ENCODE peak calls at places on chromosomes 11 and 22, in four cellular contexts. One of them, this sample, is unnamed.

GRCh38 chr11:63829823-63830489 is 9.0 kb upstream of the MARK2 start:
- DNase-seq in uterus: no peak
- DNase-seq in pancreas: no peak
- DNase-seq in left ventricle myocardium inferior: no peak
- DNase-seq in this sample: no peak

GRCh38 chr11:35623708-35624168 is 5.5 kb downstream of the FJX1 start:
- DNase-seq in uterus: no peak
- DNase-seq in pancreas: no peak
- DNase-seq in left ventricle myocardium inferior: no peak
- DNase-seq in this sample: no peak

GRCh38 chr11:35248558-35249323 is 109.8 kb downstream of the CD44 start:
- DNase-seq in uterus: no peak
- DNase-seq in pancreas: no peak
- DNase-seq in left ventricle myocardium inferior: no peak
- DNase-seq in this sample: no peak

GRCh38 chr11:122486793-122487495 is 168.6 kb upstream of the UBASH3B start:
- DNase-seq in uterus: no peak
- DNase-seq in pancreas: no peak
- DNase-seq in left ventricle myocardium inferior: no peak
- DNase-seq in this sample: no peak

GRCh38 chr11:67983916-67984315 is 20.0 kb downstream of the UNC93B1 start:
- DNase-seq in uterus: no peak
- DNase-seq in pancreas: no peak
- DNase-seq in left ventricle myocardium inferior: no peak
- DNase-seq in this sample: peak; percentile 35

GRCh38 chr11:20156280-20156875 is 3.9 kb downstream of the DBX1 start:
- DNase-seq in uterus: no peak
- DNase-seq in pancreas: no peak
- DNase-seq in left ventricle myocardium inferior: no peak
- DNase-seq in this sample: no peak

GRCh38 chr22:37764622-37765021 is 43.1 kb upstream of the GCAT start:
- DNase-seq in uterus: peak; percentile 60
- DNase-seq in pancreas: no peak
- DNase-seq in left ventricle myocardium inferior: no peak
- DNase-seq in this sample: no peak

GRCh38 chr11:129489254-129489653 is 113.6 kb downstream of the BARX2 start:
- DNase-seq in uterus: no peak
- DNase-seq in pancreas: no peak
- DNase-seq in left ventricle myocardium inferior: no peak
- DNase-seq in this sample: no peak

GRCh38 chr22:26835929-26836528 is 178.6 kb downstream of the MIAT start:
- DNase-seq in uterus: peak; percentile 19
- DNase-seq in pancreas: peak; percentile 28
- DNase-seq in left ventricle myocardium inferior: no peak
- DNase-seq in this sample: no peak
- TF ChIP-seq CTCF in uterus: peak; percentile 13
- TF ChIP-seq CTCF in pancreas: peak; percentile 41
- TF ChIP-seq CTCF in left ventricle myocardium inferior: peak; percentile 60
- TF ChIP-seq CTCF in this sample: no peak

DNA sequence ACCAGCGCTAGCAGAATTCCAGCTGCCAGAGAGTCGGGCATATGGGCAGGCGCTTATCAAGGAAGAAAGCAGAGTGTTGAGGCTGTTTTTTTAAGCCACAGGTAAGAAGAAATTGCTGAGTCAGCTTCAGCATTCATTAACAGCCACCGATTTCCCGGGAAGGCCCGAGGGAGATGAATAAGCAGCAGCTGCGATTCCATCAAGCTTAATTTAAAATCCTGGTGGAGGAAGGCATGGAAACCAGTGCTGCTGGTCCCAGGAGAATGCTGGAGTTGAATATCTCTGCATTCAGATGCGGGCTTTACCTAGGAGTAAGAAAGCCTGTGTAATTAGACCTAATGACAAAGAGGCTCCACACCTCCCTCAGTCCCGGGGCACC is 168.8 kb downstream of the BRD1 start:
- DNase-seq in uterus: no peak
- DNase-seq in pancreas: no peak
- DNase-seq in left ventricle myocardium inferior: no peak
- DNase-seq in this sample: no peak
- H3K9me3 ChIP-seq in uterus: no peaks in the 10 kb centered on the region
- H3K9me3 ChIP-seq in pancreas: no peaks in the 10 kb centered on the region
- H3K9me3 ChIP-seq in left ventricle myocardium inferior: no peaks in the 10 kb centered on the region
- H3K9me3 ChIP-seq in this sample: no peaks in the 10 kb centered on the region

GRCh38 chr11:1302041-1302460 is 7.4 kb downstream of the TOLLIP start:
- DNase-seq in uterus: no peak
- DNase-seq in pancreas: no peak
- DNase-seq in left ventricle myocardium inferior: no peak
- DNase-seq in this sample: peak; percentile 61

GRCh38 chr11:1304376-1304775 is 5.1 kb downstream of the TOLLIP start:
- DNase-seq in uterus: no peak
- DNase-seq in pancreas: peak; percentile 74
- DNase-seq in left ventricle myocardium inferior: no peak
- DNase-seq in this sample: no peak

GRCh38 chr11:1303973-1304372 is 5.5 kb downstream of the TOLLIP start:
- DNase-seq in uterus: peak; percentile 15
- DNase-seq in pancreas: peak; percentile 57
- DNase-seq in left ventricle myocardium inferior: no peak
- DNase-seq in this sample: peak; percentile 82

GRCh38 chr11:1302461-1303073 is 6.9 kb downstream of the TOLLIP start:
- DNase-seq in uterus: no peak
- DNase-seq in pancreas: peak; percentile 60
- DNase-seq in left ventricle myocardium inferior: no peak
- DNase-seq in this sample: no peak

GRCh38 chr11:1303196-1303821 is 6.1 kb downstream of the TOLLIP start:
- DNase-seq in uterus: no peak
- DNase-seq in pancreas: no peak
- DNase-seq in left ventricle myocardium inferior: no peak
- DNase-seq in this sample: no peak
- TF ChIP-seq CTCF in uterus: no peak
- TF ChIP-seq CTCF in pancreas: no peak
- TF ChIP-seq CTCF in left ventricle myocardium inferior: peak; percentile 11
- TF ChIP-seq CTCF in this sample: no peak

GRCh38 chr22:38938221-38938620 is 19.2 kb upstream of the APOBEC3A start:
- DNase-seq in uterus: no peak
- DNase-seq in pancreas: no peak
- DNase-seq in left ventricle myocardium inferior: no peak
- DNase-seq in this sample: no peak
- H3K9me3 ChIP-seq in uterus: no peaks in the 10 kb centered on the region
- H3K9me3 ChIP-seq in pancreas: no peaks in the 10 kb centered on the region
- H3K9me3 ChIP-seq in left ventricle myocardium inferior: no peaks in the 10 kb centered on the region
- H3K9me3 ChIP-seq in this sample: no peaks in the 10 kb centered on the region

GRCh38 chr11:45243931-45244330 is 42.2 kb downstream of the SYT13 start:
- DNase-seq in uterus: no peak
- DNase-seq in pancreas: no peak
- DNase-seq in left ventricle myocardium inferior: no peak
- DNase-seq in this sample: peak; percentile 57

GRCh38 chr11:45248501-45249011 is 37.6 kb downstream of the SYT13 start:
- DNase-seq in uterus: no peak
- DNase-seq in pancreas: no peak
- DNase-seq in left ventricle myocardium inferior: no peak
- DNase-seq in this sample: no peak

GRCh38 chr11:45247433-45247832 is 38.7 kb downstream of the SYT13 start:
- DNase-seq in uterus: no peak
- DNase-seq in pancreas: no peak
- DNase-seq in left ventricle myocardium inferior: no peak
- DNase-seq in this sample: peak; percentile 20

GRCh38 chr11:45245237-45246045 is 40.7 kb downstream of the SYT13 start:
- DNase-seq in uterus: no peak
- DNase-seq in pancreas: no peak
- DNase-seq in left ventricle myocardium inferior: no peak
- DNase-seq in this sample: no peak

DNA sequence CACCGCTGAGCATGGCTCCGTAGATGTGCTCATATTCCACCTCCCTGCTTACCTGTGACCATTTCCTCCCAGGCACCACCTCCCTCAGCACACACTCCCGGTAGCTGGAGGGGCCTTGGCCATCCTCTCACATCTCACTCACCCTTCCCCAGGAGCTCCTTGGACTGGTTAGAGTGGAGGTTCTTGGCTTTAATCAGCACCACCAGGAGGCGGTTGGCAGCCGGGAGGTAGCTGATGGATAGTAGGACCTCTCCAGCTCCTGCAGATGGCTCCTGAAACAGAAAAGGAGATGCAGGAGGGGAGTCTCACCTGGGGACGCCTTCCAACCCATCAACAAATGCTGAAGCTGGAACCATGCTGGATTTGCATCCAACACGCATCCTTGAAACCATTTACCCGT is 39.9 kb downstream of the SYT13 start:
- DNase-seq in uterus: no peak
- DNase-seq in pancreas: no peak
- DNase-seq in left ventricle myocardium inferior: no peak
- DNase-seq in this sample: peak; percentile 39
- TF ChIP-seq CTCF in uterus: no peak
- TF ChIP-seq CTCF in pancreas: no peak
- TF ChIP-seq CTCF in left ventricle myocardium inferior: no peak
- TF ChIP-seq CTCF in this sample: no peak

DNA sequence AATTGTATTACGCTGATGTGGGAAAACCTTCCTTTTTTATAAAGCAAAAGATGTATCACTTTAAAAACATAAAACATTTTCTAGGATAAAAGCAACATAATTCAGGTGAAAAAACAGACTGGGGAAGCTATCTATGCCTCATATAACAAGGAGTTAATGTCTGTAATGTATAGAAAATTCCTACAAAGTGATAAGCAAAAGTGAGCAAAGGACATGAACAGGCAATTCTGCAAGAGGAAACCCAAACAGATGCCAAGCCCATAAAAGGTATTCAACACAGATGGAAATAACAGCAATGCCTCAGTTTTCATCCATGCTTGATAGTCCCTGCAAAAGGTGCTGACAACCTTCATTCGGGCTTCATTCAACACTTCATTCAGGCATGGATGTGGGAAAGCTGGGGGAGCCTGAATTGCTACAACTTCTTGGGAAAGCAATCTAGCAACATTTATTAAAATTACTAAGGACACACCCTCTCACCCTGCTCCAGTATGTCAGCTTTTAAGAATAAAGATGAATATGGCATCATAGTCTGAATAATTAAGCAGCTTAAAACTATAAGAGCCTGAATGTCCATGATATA is 39.3 kb downstream of the KCNQ1OT1 start:
- DNase-seq in uterus: no peak
- DNase-seq in pancreas: no peak
- DNase-seq in left ventricle myocardium inferior: no peak
- DNase-seq in this sample: no peak
- H3K9me3 ChIP-seq in uterus: peaks cover 9% of the 10 kb centered on the region
- H3K9me3 ChIP-seq in pancreas: no peaks in the 10 kb centered on the region
- H3K9me3 ChIP-seq in left ventricle myocardium inferior: peaks cover 72% of the 10 kb centered on the region
- H3K9me3 ChIP-seq in this sample: peaks cover 15% of the 10 kb centered on the region

GRCh38 chr11:22778642-22779041 is 51.0 kb downstream of the SVIP start:
- DNase-seq in uterus: no peak
- DNase-seq in pancreas: no peak
- DNase-seq in left ventricle myocardium inferior: no peak
- DNase-seq in this sample: no peak
- TF ChIP-seq CTCF in uterus: no peak
- TF ChIP-seq CTCF in pancreas: no peak
- TF ChIP-seq CTCF in left ventricle myocardium inferior: no peak
- TF ChIP-seq CTCF in this sample: no peak

GRCh38 chr11:55658031-55658573 is 3.9 kb upstream of the OR4C6 start:
- DNase-seq in uterus: no peak
- DNase-seq in pancreas: no peak
- DNase-seq in left ventricle myocardium inferior: no peak
- DNase-seq in this sample: no peak

GRCh38 chr11:55661901-55662300 is at the start of gene OR4C6:
- DNase-seq in uterus: no peak
- DNase-seq in pancreas: no peak
- DNase-seq in left ventricle myocardium inferior: no peak
- DNase-seq in this sample: no peak

GRCh38 chr11:55655096-55655495 is 6.9 kb upstream of the OR4C6 start:
- DNase-seq in uterus: no peak
- DNase-seq in pancreas: no peak
- DNase-seq in left ventricle myocardium inferior: no peak
- DNase-seq in this sample: no peak

DNA sequence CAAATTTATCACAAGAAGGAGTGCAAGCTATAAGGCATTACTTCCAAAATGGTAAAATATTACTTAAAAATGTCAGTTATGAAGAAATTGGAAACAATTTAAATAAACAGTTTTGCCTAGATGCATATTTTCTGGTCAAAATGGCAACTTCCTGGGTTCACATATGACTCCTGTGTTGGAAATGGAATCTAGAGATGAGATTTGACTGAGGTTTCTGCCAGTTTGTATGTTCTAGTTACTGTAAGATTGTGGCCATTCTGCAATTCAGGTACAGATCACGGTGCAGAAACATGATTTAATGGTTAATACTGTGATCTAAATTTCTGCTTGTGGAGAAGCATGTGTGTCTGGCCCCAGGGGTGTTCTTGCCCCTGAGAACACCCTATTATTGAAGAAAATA is 3.4 kb upstream of the OR4C6 start:
- DNase-seq in uterus: no peak
- DNase-seq in pancreas: no peak
- DNase-seq in left ventricle myocardium inferior: no peak
- DNase-seq in this sample: no peak
- H3K9me3 ChIP-seq in uterus: no peaks in the 10 kb centered on the region
- H3K9me3 ChIP-seq in pancreas: no peaks in the 10 kb centered on the region
- H3K9me3 ChIP-seq in left ventricle myocardium inferior: no peaks in the 10 kb centered on the region
- H3K9me3 ChIP-seq in this sample: no peaks in the 10 kb centered on the region

GRCh38 chr22:26086359-26086758 is 82.9 kb upstream of the SEZ6L start:
- DNase-seq in uterus: no peak
- DNase-seq in pancreas: no peak
- DNase-seq in left ventricle myocardium inferior: no peak
- DNase-seq in this sample: no peak
- TF ChIP-seq CTCF in uterus: no peak
- TF ChIP-seq CTCF in pancreas: no peak
- TF ChIP-seq CTCF in left ventricle myocardium inferior: peak; percentile 44
- TF ChIP-seq CTCF in this sample: no peak

GRCh38 chr22:47190276-47190956 is 428.0 kb downstream of the TBC1D22A start:
- DNase-seq in uterus: peak; percentile 11
- DNase-seq in pancreas: no peak
- DNase-seq in left ventricle myocardium inferior: no peak
- DNase-seq in this sample: peak; percentile 47
- H3K9me3 ChIP-seq in uterus: no peaks in the 10 kb centered on the region
- H3K9me3 ChIP-seq in pancreas: no peaks in the 10 kb centered on the region
- H3K9me3 ChIP-seq in left ventricle myocardium inferior: peaks cover 15% of the 10 kb centered on the region
- H3K9me3 ChIP-seq in this sample: no peaks in the 10 kb centered on the region

This sample was measured in sigmoid colon.